ENCODE peak calls at places on chromosomes 5 and 9, in four cellular contexts. One of them, this sample, is unnamed.

GRCh38 chr5:154421868-154422267 is 23.9 kb upstream of the SAP30L start:
- DNase-seq in thyroid gland: no peak
- DNase-seq in pancreas: no peak
- DNase-seq in GM12865: peak
- DNase-seq in this sample: no peak

GRCh38 chr5:176507911-176508310 is 29.3 kb downstream of the RNF44 start:
- DNase-seq in GM12865: no peak
- DNase-seq in thyroid gland: no peak
- DNase-seq in pancreas: no peak
- DNase-seq in this sample: no peak

GRCh38 chr9:109755040-109755439 is 25.0 kb upstream of the PALM2AKAP2 start:
- DNase-seq in thyroid gland: no peak
- DNase-seq in pancreas: no peak
- DNase-seq in GM12865: no peak
- DNase-seq in this sample: no peak

GRCh38 chr9:100725376-100725775 is 147.5 kb downstream of the CAVIN4 start:
- DNase-seq in thyroid gland: no peak
- DNase-seq in pancreas: no peak
- DNase-seq in GM12865: no peak
- DNase-seq in this sample: no peak

GRCh38 chr5:74360535-74361210 is 279.9 kb downstream of the ENC1 start:
- DNase-seq in GM12865: no peak
- DNase-seq in thyroid gland: peak
- DNase-seq in pancreas: no peak
- DNase-seq in this sample: no peak

GRCh38 chr5:142145106-142145900 is 36.7 kb downstream of the NDFIP1 start:
- DNase-seq in thyroid gland: peak
- DNase-seq in GM12865: peak
- DNase-seq in pancreas: peak
- DNase-seq in this sample: peak

GRCh38 chr9:114259800-114260523 is 62.9 kb upstream of the ORM1 start:
- DNase-seq in thyroid gland: no peak
- DNase-seq in pancreas: no peak
- DNase-seq in GM12865: no peak
- DNase-seq in this sample: no peak

GRCh38 chr9:16571127-16571848 is 299.2 kb downstream of the BNC2 start:
- DNase-seq in pancreas: no peak
- DNase-seq in thyroid gland: peak
- DNase-seq in GM12865: no peak
- DNase-seq in this sample: no peak

GRCh38 chr9:78515108-78515507 is 218.2 kb downstream of the PSAT1 start:
- DNase-seq in pancreas: no peak
- DNase-seq in GM12865: no peak
- DNase-seq in thyroid gland: no peak
- DNase-seq in this sample: no peak

GRCh38 chr9:122228191-122228905 is 409 bp downstream of the LHX6 start:
- DNase-seq in pancreas: no peak
- DNase-seq in thyroid gland: no peak
- DNase-seq in GM12865: no peak
- DNase-seq in this sample: no peak

GRCh38 chr5:17216974-17217325 is 481 bp upstream of the BASP1 start:
- DNase-seq in thyroid gland: peak
- DNase-seq in pancreas: no peak
- DNase-seq in GM12865: no peak
- DNase-seq in this sample: peak

GRCh38 chr9:91589101-91589553 is 165.5 kb upstream of the NFIL3 start:
- DNase-seq in pancreas: peak
- DNase-seq in thyroid gland: peak
- DNase-seq in GM12865: peak
- DNase-seq in this sample: no peak

GRCh38 chr5:59588922-59589321 is 304.6 kb downstream of the PDE4D start:
- DNase-seq in thyroid gland: no peak
- DNase-seq in GM12865: no peak
- DNase-seq in pancreas: no peak
- DNase-seq in this sample: no peak

GRCh38 chr5:165258188-165258855 is 1752.9 kb downstream of the MAT2B start:
- DNase-seq in thyroid gland: no peak
- DNase-seq in pancreas: no peak
- DNase-seq in GM12865: no peak
- DNase-seq in this sample: no peak

GRCh38 chr5:149938791-149939358 is 5.7 kb downstream of the PDE6A start:
- DNase-seq in GM12865: no peak
- DNase-seq in thyroid gland: no peak
- DNase-seq in pancreas: no peak
- DNase-seq in this sample: no peak

GRCh38 chr5:21165344-21165743 is 1177.3 kb upstream of the CDH18 start:
- DNase-seq in GM12865: no peak
- DNase-seq in pancreas: no peak
- DNase-seq in thyroid gland: no peak
- DNase-seq in this sample: no peak
- TF ChIP-seq CTCF in GM12865: no peak
- TF ChIP-seq CTCF in pancreas: no peak
- TF ChIP-seq CTCF in thyroid gland: no peak
- TF ChIP-seq CTCF in this sample: no peak

GRCh38 chr9:76255781-76256455 is 138.3 kb downstream of the RFK start:
- DNase-seq in pancreas: no peak
- DNase-seq in GM12865: no peak
- DNase-seq in thyroid gland: peak
- DNase-seq in this sample: peak
- H3K4me3 ChIP-seq in pancreas: no peak
- H3K4me3 ChIP-seq in GM12865: no peak
- H3K4me3 ChIP-seq in thyroid gland: no peak
- H3K4me3 ChIP-seq in this sample: no peak

GRCh38 chr9:76107487-76107886 is 217.0 kb downstream of the PCSK5 start:
- DNase-seq in GM12865: no peak
- DNase-seq in pancreas: no peak
- DNase-seq in thyroid gland: peak
- DNase-seq in this sample: no peak
- TF ChIP-seq CTCF in GM12865: no peak
- TF ChIP-seq CTCF in pancreas: no peak
- TF ChIP-seq CTCF in thyroid gland: no peak
- TF ChIP-seq CTCF in this sample: no peak

GRCh38 chr9:128773049-128773448 is 1.3 kb upstream of the ZER1 start:
- DNase-seq in GM12865: no peak
- DNase-seq in pancreas: no peak
- DNase-seq in thyroid gland: no peak
- DNase-seq in this sample: no peak

GRCh38 chr9:128771745-128772519 is at the start of gene ZER1:
- DNase-seq in GM12865: peak
- DNase-seq in pancreas: peak
- DNase-seq in thyroid gland: peak
- DNase-seq in this sample: peak

GRCh38 chr9:128768581-128768980 is 3.1 kb downstream of the ZER1 start:
- DNase-seq in thyroid gland: no peak
- DNase-seq in GM12865: no peak
- DNase-seq in pancreas: no peak
- DNase-seq in this sample: no peak

GRCh38 chr9:128771094-128771721 is 519 bp downstream of the ZER1 start:
- DNase-seq in thyroid gland: peak
- DNase-seq in GM12865: peak
- DNase-seq in pancreas: peak
- DNase-seq in this sample: no peak

GRCh38 chr9:128770286-128770685 is 1.4 kb downstream of the ZER1 start:
- DNase-seq in GM12865: no peak
- DNase-seq in pancreas: no peak
- DNase-seq in thyroid gland: no peak
- DNase-seq in this sample: no peak
- H3K4me3 ChIP-seq in GM12865: no peak
- H3K4me3 ChIP-seq in pancreas: no peak
- H3K4me3 ChIP-seq in thyroid gland: no peak
- H3K4me3 ChIP-seq in this sample: no peak

DNA sequence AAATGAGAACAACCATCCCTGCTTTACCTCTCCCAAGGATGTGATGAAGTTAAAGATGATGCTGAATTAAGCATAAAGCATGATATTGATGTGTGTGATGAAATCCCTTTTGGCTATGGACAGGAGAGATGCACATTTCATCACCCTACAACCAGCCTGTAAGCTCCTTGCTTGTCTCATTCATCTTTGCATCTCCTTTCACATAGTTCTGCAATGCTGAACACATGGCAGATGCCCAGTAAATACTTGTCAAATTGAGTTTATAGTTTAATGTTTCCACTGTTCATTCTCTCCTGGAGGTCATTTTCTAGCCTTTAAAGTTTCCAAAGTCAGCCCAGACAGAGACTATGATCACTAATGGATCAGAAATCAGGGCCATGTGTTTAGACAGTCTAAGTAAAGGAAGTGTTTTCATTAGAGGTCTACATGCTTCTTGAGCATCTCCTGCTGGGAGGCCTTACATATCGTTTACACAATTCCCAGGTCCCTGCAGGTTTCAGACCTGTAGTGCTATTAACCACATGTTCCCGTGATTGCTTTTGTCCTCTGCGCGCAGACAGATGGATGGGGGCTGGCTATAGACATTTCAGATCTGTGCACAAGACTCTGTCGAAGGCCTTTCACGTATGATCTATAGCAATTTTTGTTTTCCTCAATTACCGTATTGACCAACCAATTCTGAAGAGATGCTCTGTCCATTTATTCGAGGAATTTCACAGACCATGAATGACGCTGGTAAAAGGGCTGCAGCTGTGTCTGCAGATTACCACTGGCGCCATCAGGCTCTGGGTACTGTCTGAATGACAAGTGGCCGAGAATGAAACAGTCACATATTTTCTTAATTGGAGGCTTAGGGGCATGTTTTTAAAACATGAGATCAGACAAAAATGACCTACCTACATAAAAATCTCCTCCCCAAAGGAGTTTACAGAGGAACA is 49.0 kb upstream of the CKMT2 start:
- DNase-seq in pancreas: no peak
- DNase-seq in thyroid gland: no peak
- DNase-seq in GM12865: no peak
- DNase-seq in this sample: no peak
- TF ChIP-seq CTCF in pancreas: no peak
- TF ChIP-seq CTCF in thyroid gland: no peak
- TF ChIP-seq CTCF in GM12865: no peak
- TF ChIP-seq CTCF in this sample: no peak

DNA sequence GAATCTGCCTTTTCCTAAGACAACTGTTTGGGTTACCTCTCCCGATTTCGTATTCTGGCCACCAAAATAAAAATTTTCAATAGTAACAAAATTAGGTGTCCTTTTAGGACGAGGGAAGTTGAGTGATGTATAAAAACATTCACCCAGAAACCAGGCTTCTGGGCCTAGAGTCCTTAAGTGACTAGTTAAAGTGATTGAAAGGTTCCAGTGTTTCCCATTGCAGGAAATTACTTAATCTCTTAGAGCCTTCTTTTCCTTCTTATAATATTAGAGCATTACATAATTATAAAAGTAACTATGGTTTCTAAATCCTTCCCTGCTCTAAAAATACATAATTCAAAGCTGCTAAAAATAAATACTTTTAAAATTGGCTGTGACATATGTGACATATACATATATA is 7.3 kb downstream of the MCIDAS start:
- DNase-seq in GM12865: no peak
- DNase-seq in thyroid gland: no peak
- DNase-seq in pancreas: no peak
- DNase-seq in this sample: no peak
- H3K4me3 ChIP-seq in GM12865: no peak
- H3K4me3 ChIP-seq in thyroid gland: no peak
- H3K4me3 ChIP-seq in pancreas: no peak
- H3K4me3 ChIP-seq in this sample: no peak

GRCh38 chr9:133701321-133701980 is 36.7 kb downstream of the SARDH start:
- DNase-seq in thyroid gland: no peak
- DNase-seq in pancreas: no peak
- DNase-seq in GM12865: no peak
- DNase-seq in this sample: no peak

GRCh38 chr9:133704711-133705181 is 33.4 kb downstream of the SARDH start:
- DNase-seq in thyroid gland: no peak
- DNase-seq in pancreas: no peak
- DNase-seq in GM12865: no peak
- DNase-seq in this sample: no peak

GRCh38 chr9:133701981-133702797 is 36.0 kb downstream of the SARDH start:
- DNase-seq in pancreas: no peak
- DNase-seq in thyroid gland: no peak
- DNase-seq in GM12865: no peak
- DNase-seq in this sample: no peak

GRCh38 chr9:133703571-133704399 is 34.4 kb downstream of the SARDH start:
- DNase-seq in GM12865: no peak
- DNase-seq in thyroid gland: no peak
- DNase-seq in pancreas: no peak
- DNase-seq in this sample: no peak

GRCh38 chr9:133702798-133703570 is 35.2 kb downstream of the SARDH start:
- DNase-seq in GM12865: no peak
- DNase-seq in thyroid gland: no peak
- DNase-seq in pancreas: no peak
- DNase-seq in this sample: no peak
- TF ChIP-seq CTCF in GM12865: no peak
- TF ChIP-seq CTCF in thyroid gland: no peak
- TF ChIP-seq CTCF in pancreas: no peak
- TF ChIP-seq CTCF in this sample: no peak

DNA sequence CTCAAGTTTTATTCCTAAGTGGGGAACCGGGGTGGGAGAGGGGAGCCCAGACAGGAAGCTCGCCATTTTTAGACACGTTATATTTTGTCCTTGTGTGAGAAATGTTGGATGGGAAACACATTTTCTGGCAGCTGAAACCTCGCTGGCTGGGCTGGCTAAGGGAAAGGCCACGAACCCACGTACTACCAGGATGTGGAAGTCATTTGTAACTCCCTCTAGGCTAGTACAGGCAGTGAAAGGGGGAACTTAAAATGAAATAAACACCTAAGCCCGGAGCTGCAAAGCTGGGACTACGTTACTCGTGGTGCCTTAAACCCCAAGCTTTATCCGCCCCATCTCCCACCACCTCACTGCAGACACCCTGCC is 42.5 kb downstream of the TMEM174 start:
- DNase-seq in pancreas: no peak
- DNase-seq in GM12865: no peak
- DNase-seq in thyroid gland: no peak
- DNase-seq in this sample: no peak
- H3K4me3 ChIP-seq in pancreas: no peak
- H3K4me3 ChIP-seq in GM12865: no peak
- H3K4me3 ChIP-seq in thyroid gland: no peak
- H3K4me3 ChIP-seq in this sample: no peak